ENCODE peak calls at places on chromosomes 7 and 10, in seven cellular contexts. G, M, W, C, Q, K and I are unnamed samples.

GRCh38 chr10:101450277-101451080 is 96.5 kb downstream of the BTRC start:
- DNase-seq in G (no peak), M (no peak), W (no peak), C (no peak), Q (no peak), K (no peak), I (no peak)

GRCh38 chr10:25824050-25824449 is 110.0 kb upstream of the MYO3A start:
- DNase-seq in G (no peak), M (no peak), W (no peak), C (no peak), Q (no peak), K (no peak), I (peak; percentile 20)

GRCh38 chr10:129851941-129852650 is 112.0 kb downstream of the EBF3 start:
- DNase-seq in G (no peak), M (no peak), W (no peak), C (no peak), Q (no peak), K (peak; percentile 38), I (no peak)

GRCh38 chr10:1374501-1374900 is 318.3 kb downstream of the WDR37 start:
- DNase-seq in G (no peak), M (no peak), W (no peak), C (no peak), Q (no peak), K (no peak), I (peak; percentile 53)

GRCh38 chr10:6050801-6051445 is 11.2 kb downstream of the IL2RA start:
- DNase-seq in G (peak; percentile 24), M (peak; percentile 81), W (peak; percentile 98), C (peak; percentile 87), Q (peak; percentile 95), K (no peak), I (peak; percentile 22)

GRCh38 chr7:158919686-158920085 is 63.3 kb downstream of the DYNC2I1 start:
- DNase-seq in G (no peak), M (no peak), W (no peak), C (no peak), Q (no peak), K (no peak), I (no peak)

GRCh38 chr10:77819210-77820140 is 107.1 kb downstream of the DLG5 start:
- DNase-seq in G (no peak), M (no peak), W (no peak), C (no peak), Q (no peak), K (no peak), I (no peak)

GRCh38 chr10:95388539-95388938 is 97.7 kb upstream of the PDLIM1 start:
- DNase-seq in G (no peak), M (no peak), W (no peak), C (no peak), Q (no peak), K (no peak), I (no peak)

GRCh38 chr7:136868496-136869005 is at the start of gene CHRM2:
- DNase-seq in G (no peak), M (no peak), W (no peak), C (no peak), Q (no peak), K (no peak), I (peak; percentile 22)

GRCh38 chr7:131921016-131921415 is 364.6 kb upstream of the PODXL start:
- DNase-seq in G (no peak), M (no peak), W (no peak), C (no peak), Q (no peak), K (no peak), I (no peak)

GRCh38 chr7:150727381-150727780 is 9.8 kb upstream of the GIMAP5 start:
- DNase-seq in G (no peak), M (no peak), W (no peak), C (no peak), Q (no peak), K (no peak), I (no peak)

GRCh38 chr7:132901241-132901640 is 180.6 kb downstream of the CHCHD3 start:
- DNase-seq in G (no peak), M (no peak), W (no peak), C (no peak), Q (no peak), K (no peak), I (peak; percentile 83)

GRCh38 chr7:158587425-158588084 is at the start of gene PTPRN2:
- DNase-seq in G (no peak), M (peak; percentile 65), W (peak; percentile 55), C (peak; percentile 86), Q (peak; percentile 43), K (no peak), I (peak; percentile 63)

GRCh38 chr10:97169911-97170693 is 15.7 kb downstream of the SLIT1 start:
- DNase-seq in G (peak; percentile 63), M (no peak), W (no peak), C (no peak), Q (no peak), K (no peak), I (no peak)

GRCh38 chr10:127200646-127201045 is 4.3 kb upstream of the INSYN2A start:
- DNase-seq in G (no peak), M (no peak), W (no peak), C (no peak), Q (no peak), K (no peak), I (peak; percentile 36)

GRCh38 chr7:106979551-106980357 is 64.8 kb upstream of the PRKAR2B start:
- DNase-seq in G (no peak), M (no peak), W (no peak), C (no peak), Q (no peak), K (no peak), I (peak; percentile 58)

GRCh38 chr7:21784989-21785388 is 160.7 kb downstream of the CDCA7L start:
- DNase-seq in G (no peak), M (no peak), W (no peak), C (no peak), Q (no peak), K (no peak), I (no peak)

GRCh38 chr10:19921300-19922140 is 105.3 kb downstream of the PLXDC2 start:
- DNase-seq in G (no peak), M (no peak), W (no peak), C (no peak), Q (no peak), K (no peak), I (no peak)

GRCh38 chr10:81875680-81876252 is 772 bp downstream of the NRG3 start:
- DNase-seq in G (no peak), M (no peak), W (no peak), C (no peak), Q (no peak), K (no peak), I (peak; percentile 30)

GRCh38 chr10:27635290-27635689 is 110.3 kb downstream of the MKX start:
- DNase-seq in G (no peak), M (no peak), W (no peak), C (no peak), Q (no peak), K (no peak), I (no peak)

GRCh38 chr7:32531402-32531801 is 36.1 kb downstream of the AVL9 start:
- DNase-seq in G (no peak), M (no peak), W (no peak), C (no peak), Q (no peak), K (no peak), I (no peak)

GRCh38 chr10:3500408-3500856 is 284.6 kb downstream of the KLF6 start:
- DNase-seq in G (no peak), M (no peak), W (no peak), C (peak; percentile 91), Q (no peak), K (no peak), I (peak; percentile 93)

GRCh38 chr7:76303829-76304505 is 1.5 kb downstream of the HSPB1 start:
- DNase-seq in G (no peak), M (no peak), W (peak; percentile 45), C (no peak), Q (no peak), K (no peak), I (no peak)

GRCh38 chr10:129105266-129105665 is 361.8 kb upstream of the MGMT start:
- DNase-seq in G (no peak), M (no peak), W (no peak), C (no peak), Q (no peak), K (no peak), I (no peak)

GRCh38 chr7:8435597-8436243 is 2.3 kb downstream of the NXPH1 start:
- DNase-seq in G (no peak), M (no peak), W (no peak), C (no peak), Q (no peak), K (no peak), I (no peak)

GRCh38 chr7:148395292-148395691 is 195.3 kb upstream of the C7orf33 start:
- DNase-seq in G (no peak), M (no peak), W (no peak), C (no peak), Q (no peak), K (no peak), I (peak; percentile 23)

GRCh38 chr10:22599048-22599561 is 115.3 kb downstream of the PIP4K2A start:
- DNase-seq in G (peak; percentile 27), M (no peak), W (no peak), C (no peak), Q (no peak), K (no peak), I (no peak)

GRCh38 chr10:70518695-70519094 is 40.1 kb downstream of the PALD1 start:
- DNase-seq in G (peak; percentile 83), M (no peak), W (no peak), C (no peak), Q (no peak), K (peak; percentile 34), I (no peak)

GRCh38 chr7:98881561-98882315 is 3.4 kb downstream of the TRRAP start:
- DNase-seq in G (no peak), M (no peak), W (no peak), C (no peak), Q (no peak), K (no peak), I (no peak)